ENCODE peak calls at places on chromosomes 13 and 19, in five cellular contexts. T, K, E, Q and I are unnamed samples.

GRCh38 chr19:1540353-1540925 is 16.6 kb downstream of the PLK5 start:
- DNase-seq in Q (peak; percentile 75), K (no peak), E (no peak), T (no peak), I (no peak)

GRCh38 chr13:49859568-49859967 is 67.1 kb upstream of the KPNA3 start:
- DNase-seq in K (no peak), Q (no peak), E (no peak), T (no peak), I (no peak)

GRCh38 chr19:13053761-13054604 is 48.7 kb downstream of the LYL1 start:
- DNase-seq in Q (peak; percentile 95), K (peak; percentile 89), T (no peak), E (peak; percentile 90), I (peak; percentile 69)

GRCh38 chr19:14368011-14368513 is 13.2 kb upstream of the ADGRE5 start:
- DNase-seq in E (no peak), T (no peak), Q (no peak), K (no peak), I (no peak)

GRCh38 chr13:95382411-95382810 is 81.2 kb upstream of the ABCC4 start:
- DNase-seq in Q (no peak), E (no peak), T (no peak), K (no peak), I (no peak)

GRCh38 chr19:18441804-18442788 is 4.2 kb upstream of the ISYNA1 start:
- DNase-seq in E (no peak), K (no peak), T (no peak), Q (no peak), I (no peak)

GRCh38 chr19:44718441-44719261 is 19.7 kb downstream of the CEACAM16 start:
- DNase-seq in Q (peak; percentile 83), E (no peak), T (no peak), K (peak; percentile 93), I (no peak)

GRCh38 chr19:11141937-11142527 is 13.6 kb downstream of the SPC24 start:
- DNase-seq in Q (no peak), E (no peak), K (no peak), T (no peak), I (no peak)

GRCh38 chr13:28355822-28356371 is 139.0 kb downstream of the FLT1 start:
- DNase-seq in T (no peak), E (no peak), Q (no peak), K (no peak), I (no peak)

GRCh38 chr19:51458051-51458645 is at the start of gene SIGLEC8:
- DNase-seq in E (no peak), Q (no peak), T (no peak), K (peak; percentile 17), I (no peak)

GRCh38 chr19:28878862-28879566 is 333.9 kb downstream of the UQCRFS1 start:
- DNase-seq in K (peak; percentile 77), T (peak; percentile 32), E (peak; percentile 53), Q (peak; percentile 82), I (peak; percentile 35)

GRCh38 chr19:3245050-3245449 is 20.6 kb downstream of the CELF5 start:
- DNase-seq in K (no peak), Q (no peak), E (no peak), T (no peak), I (no peak)
- H3K4me3 ChIP-seq in K (no peak overlapping the region), Q (no peak overlapping the region), E (no peak overlapping the region), T (no peak overlapping the region), I (no peak overlapping the region)

DNA sequence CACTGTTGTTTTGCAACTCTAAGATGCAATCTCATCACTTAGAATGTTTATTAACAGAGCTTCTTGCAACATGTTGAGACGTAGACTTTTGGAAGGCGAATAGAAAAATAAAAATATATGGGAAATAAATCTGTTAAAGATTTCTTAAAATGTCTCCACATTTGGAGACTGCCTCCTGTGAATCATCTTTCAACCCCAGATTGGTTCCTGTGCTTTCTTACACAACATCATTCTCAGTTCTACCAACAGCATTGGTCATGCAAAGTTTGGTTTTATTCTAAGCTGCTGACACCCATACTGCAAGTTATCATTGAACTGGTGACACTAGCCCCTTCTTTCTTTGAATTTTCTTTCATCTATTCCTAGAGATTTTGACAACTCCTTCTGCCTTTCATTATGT is 1.6 kb upstream of the IGFL3 start:
- DNase-seq in Q (no peak), T (no peak), E (no peak), K (no peak), I (no peak)
- TF ChIP-seq POLR2A in Q (no peak), T (no peak), E (no peak), K (no peak), I (no peak)

GRCh38 chr13:24747248-24748151 is 16.5 kb upstream of the RNF17 start:
- DNase-seq in E (no peak), T (no peak), K (no peak), Q (peak; percentile 41), I (no peak)

GRCh38 chr13:24744247-24744646 is 19.7 kb upstream of the RNF17 start:
- DNase-seq in K (no peak), T (no peak), E (no peak), Q (no peak), I (no peak)

GRCh38 chr13:24745861-24746617 is 17.9 kb upstream of the RNF17 start:
- DNase-seq in E (no peak), K (no peak), T (no peak), Q (no peak), I (peak; percentile 61)

GRCh38 chr13:24745516-24745860 is 18.5 kb upstream of the RNF17 start:
- DNase-seq in T (no peak), E (no peak), K (no peak), Q (no peak), I (no peak)

DNA sequence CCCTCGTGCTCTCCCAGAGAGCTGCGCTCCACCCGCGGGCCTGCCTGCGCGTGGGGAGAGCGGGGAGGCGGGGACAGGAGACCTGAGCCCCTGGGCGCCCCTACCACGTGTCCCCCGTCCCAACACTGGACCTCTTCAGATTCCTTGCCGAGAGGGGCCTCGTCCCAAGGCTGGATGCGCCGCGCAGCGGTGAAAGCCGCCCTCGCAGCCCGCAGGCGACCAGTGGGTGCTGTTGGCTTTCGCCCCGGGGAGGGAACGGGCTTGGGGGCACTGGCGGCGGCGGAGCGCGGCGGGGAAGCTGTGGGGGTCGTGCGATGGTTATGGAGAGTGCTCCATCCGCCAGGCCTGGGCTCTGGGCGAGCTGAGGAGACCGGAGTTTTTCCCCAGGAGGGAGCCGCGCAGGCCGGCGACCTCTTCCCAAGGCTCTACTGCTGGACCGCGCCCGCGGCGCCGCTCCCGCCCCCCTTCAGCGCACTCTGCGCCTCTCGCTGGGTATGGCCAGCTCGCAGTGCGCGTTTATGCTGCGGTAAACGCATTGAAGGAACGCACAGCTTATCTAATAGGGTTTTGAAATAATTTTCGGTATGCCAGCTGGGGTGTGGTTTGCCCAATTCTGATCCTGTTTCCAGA is 17.2 kb upstream of the RNF17 start:
- DNase-seq in E (no peak), K (no peak), T (no peak), Q (no peak), I (no peak)
- TF ChIP-seq CTCF in E (no peak), K (no peak), T (no peak), Q (no peak), I (no peak)

GRCh38 chr13:30610311-30610710 is 7.4 kb upstream of the USPL1 start:
- DNase-seq in E (no peak), K (no peak), Q (no peak), T (no peak), I (no peak)

GRCh38 chr13:30605052-30605451 is 12.7 kb upstream of the USPL1 start:
- DNase-seq in K (no peak), T (no peak), E (no peak), Q (no peak), I (no peak)

GRCh38 chr13:30607908-30608307 is 9.8 kb upstream of the USPL1 start:
- DNase-seq in E (no peak), K (peak; percentile 34), T (no peak), Q (no peak), I (no peak)

GRCh38 chr13:30608364-30608763 is 9.4 kb upstream of the USPL1 start:
- DNase-seq in Q (no peak), T (no peak), K (no peak), E (no peak), I (no peak)
- H3K4me3 ChIP-seq in Q (no peak overlapping the region), T (no peak overlapping the region), K (no peak overlapping the region), E (no peak overlapping the region), I (no peak overlapping the region)

GRCh38 chr19:17281391-17282304 is at the start of gene ANKLE1:
- DNase-seq in T (no peak), Q (no peak), K (peak; percentile 32), E (no peak), I (no peak)

GRCh38 chr19:17279436-17279835 is 2.3 kb upstream of the ANKLE1 start:
- DNase-seq in K (no peak), E (no peak), T (no peak), Q (no peak), I (no peak)

GRCh38 chr19:17285415-17286135 is 3.9 kb downstream of the ANKLE1 start:
- DNase-seq in E (no peak), K (no peak), T (no peak), Q (no peak), I (no peak)

GRCh38 chr19:17283504-17283996 is 1.8 kb downstream of the ANKLE1 start:
- DNase-seq in Q (no peak), E (no peak), K (no peak), T (no peak), I (no peak)

GRCh38 chr19:17282488-17283256 is 971 bp downstream of the ANKLE1 start:
- DNase-seq in Q (peak; percentile 89), T (peak; percentile 61), K (peak; percentile 93), E (peak; percentile 79), I (peak; percentile 58)
- TF ChIP-seq POLR2A in Q (no peak), T (no peak), K (no peak), E (no peak), I (no peak)

GRCh38 chr19:39190768-39191167 is 6.0 kb upstream of the NCCRP1 start:
- DNase-seq in E (no peak), K (no peak), T (no peak), Q (no peak), I (no peak)

GRCh38 chr19:39186391-39186790 is 10.4 kb upstream of the NCCRP1 start:
- DNase-seq in E (no peak), Q (no peak), K (no peak), T (no peak), I (no peak)

GRCh38 chr19:39188960-39189359 is 7.8 kb upstream of the NCCRP1 start:
- DNase-seq in K (no peak), E (no peak), T (no peak), Q (no peak), I (no peak)

GRCh38 chr19:39183100-39183499 is 13.7 kb upstream of the NCCRP1 start:
- DNase-seq in T (no peak), K (no peak), E (no peak), Q (no peak), I (no peak)

GRCh38 chr19:39187552-39187943 is 9.2 kb upstream of the NCCRP1 start:
- DNase-seq in Q (no peak), T (no peak), E (no peak), K (no peak), I (no peak)
- TF ChIP-seq CTCF in Q (no peak), T (no peak), E (no peak), K (no peak), I (no peak)